ENCODE peak calls at places on chromosomes 1 and 21, in four cellular contexts. One of them, this sample, is unnamed.

GRCh38 chr1:225508538-225509375 is 80.9 kb upstream of the LBR start:
- DNase-seq in colonic mucosa: no peak
- DNase-seq in SK-N-SH: no peak
- DNase-seq in GM23248: peak; percentile 98
- DNase-seq in this sample: no peak

GRCh38 chr21:41438425-41439113 is 12.5 kb downstream of the MX1 start:
- DNase-seq in colonic mucosa: no peak
- DNase-seq in SK-N-SH: no peak
- DNase-seq in GM23248: no peak
- DNase-seq in this sample: no peak

GRCh38 chr1:200474633-200475032 is 64.8 kb upstream of the ZNF281 start:
- DNase-seq in colonic mucosa: no peak
- DNase-seq in SK-N-SH: no peak
- DNase-seq in GM23248: peak; percentile 29
- DNase-seq in this sample: no peak

GRCh38 chr1:210448293-210448892 is 119.7 kb downstream of the HHAT start:
- DNase-seq in colonic mucosa: no peak
- DNase-seq in SK-N-SH: peak; percentile 60
- DNase-seq in GM23248: peak; percentile 67
- DNase-seq in this sample: no peak

GRCh38 chr1:90723561-90724108 is 6.5 kb upstream of the BARHL2 start:
- DNase-seq in colonic mucosa: no peak
- DNase-seq in SK-N-SH: peak; percentile 55
- DNase-seq in GM23248: peak; percentile 21
- DNase-seq in this sample: no peak

GRCh38 chr1:47328992-47329391 is 4.6 kb upstream of the CMPK1 start:
- DNase-seq in colonic mucosa: no peak
- DNase-seq in SK-N-SH: no peak
- DNase-seq in GM23248: no peak
- DNase-seq in this sample: no peak

GRCh38 chr1:14321413-14321812 is 277.1 kb upstream of the KAZN start:
- DNase-seq in colonic mucosa: no peak
- DNase-seq in SK-N-SH: no peak
- DNase-seq in GM23248: no peak
- DNase-seq in this sample: no peak

GRCh38 chr1:115282825-115283224 is 55.2 kb downstream of the NGF start:
- DNase-seq in colonic mucosa: peak; percentile 28
- DNase-seq in SK-N-SH: no peak
- DNase-seq in GM23248: peak; percentile 38
- DNase-seq in this sample: peak; percentile 94

GRCh38 chr21:45484318-45484717 is 57.9 kb downstream of the SLC19A1 start:
- DNase-seq in colonic mucosa: no peak
- DNase-seq in SK-N-SH: no peak
- DNase-seq in GM23248: no peak
- DNase-seq in this sample: no peak

GRCh38 chr1:48776400-48777218 is at the start of gene BEND5:
- DNase-seq in colonic mucosa: peak; percentile 28
- DNase-seq in SK-N-SH: peak; percentile 94
- DNase-seq in GM23248: peak; percentile 30
- DNase-seq in this sample: peak; percentile 87

GRCh38 chr1:7658127-7658498 is 113.0 kb upstream of the VAMP3 start:
- DNase-seq in colonic mucosa: no peak
- DNase-seq in SK-N-SH: no peak
- DNase-seq in GM23248: peak; percentile 8
- DNase-seq in this sample: no peak

GRCh38 chr1:24929091-24929875 is 793 bp downstream of the RUNX3 start:
- DNase-seq in colonic mucosa: no peak
- DNase-seq in SK-N-SH: peak; percentile 54
- DNase-seq in GM23248: peak; percentile 57
- DNase-seq in this sample: no peak

GRCh38 chr1:17167041-17167782 is 37.7 kb upstream of the PADI1 start:
- DNase-seq in colonic mucosa: no peak
- DNase-seq in SK-N-SH: no peak
- DNase-seq in GM23248: peak; percentile 26
- DNase-seq in this sample: no peak

GRCh38 chr1:97073936-97074335 is 352.4 kb downstream of the PTBP2 start:
- DNase-seq in colonic mucosa: no peak
- DNase-seq in SK-N-SH: no peak
- DNase-seq in GM23248: no peak
- DNase-seq in this sample: no peak

GRCh38 chr1:47351305-47351704 is 17.7 kb downstream of the CMPK1 start:
- DNase-seq in colonic mucosa: no peak
- DNase-seq in SK-N-SH: no peak
- DNase-seq in GM23248: peak; percentile 49
- DNase-seq in this sample: no peak

GRCh38 chr1:81111818-81112217 is 688.9 kb upstream of the ADGRL2 start:
- DNase-seq in colonic mucosa: no peak
- DNase-seq in SK-N-SH: no peak
- DNase-seq in GM23248: peak; percentile 7
- DNase-seq in this sample: no peak

GRCh38 chr1:155529929-155530328 is 32.7 kb downstream of the ASH1L start:
- DNase-seq in colonic mucosa: no peak
- DNase-seq in SK-N-SH: no peak
- DNase-seq in GM23248: no peak
- DNase-seq in this sample: no peak

GRCh38 chr1:31373897-31374486 is 1.1 kb upstream of the FABP3 start:
- DNase-seq in colonic mucosa: no peak
- DNase-seq in SK-N-SH: no peak
- DNase-seq in GM23248: no peak
- DNase-seq in this sample: no peak

GRCh38 chr1:154154534-154155181 is at the start of gene NUP210L:
- DNase-seq in colonic mucosa: peak; percentile 49
- DNase-seq in SK-N-SH: no peak
- DNase-seq in GM23248: peak; percentile 36
- DNase-seq in this sample: peak; percentile 84

GRCh38 chr1:115717541-115717940 is 51.0 kb downstream of the CASQ2 start:
- DNase-seq in colonic mucosa: peak; percentile 32
- DNase-seq in SK-N-SH: peak; percentile 26
- DNase-seq in GM23248: peak; percentile 36
- DNase-seq in this sample: no peak

GRCh38 chr1:45305231-45305630 is 21.5 kb upstream of the HPDL start:
- DNase-seq in colonic mucosa: no peak
- DNase-seq in SK-N-SH: no peak
- DNase-seq in GM23248: no peak
- DNase-seq in this sample: no peak

GRCh38 chr1:231160851-231161710 is 777 bp upstream of the TRIM67 start:
- DNase-seq in colonic mucosa: no peak
- DNase-seq in SK-N-SH: peak; percentile 55
- DNase-seq in GM23248: no peak
- DNase-seq in this sample: peak; percentile 67

GRCh38 chr1:174871886-174872285 is 127.9 kb upstream of the CACYBP start:
- DNase-seq in colonic mucosa: no peak
- DNase-seq in SK-N-SH: no peak
- DNase-seq in GM23248: no peak
- DNase-seq in this sample: no peak

GRCh38 chr1:164785841-164786534 is 227.0 kb downstream of the PBX1 start:
- DNase-seq in colonic mucosa: no peak
- DNase-seq in SK-N-SH: no peak
- DNase-seq in GM23248: peak; percentile 41
- DNase-seq in this sample: no peak

GRCh38 chr1:155931332-155932038 is 2.7 kb downstream of the KHDC4 start:
- DNase-seq in colonic mucosa: no peak
- DNase-seq in SK-N-SH: no peak
- DNase-seq in GM23248: peak; percentile 56
- DNase-seq in this sample: no peak

GRCh38 chr1:40774266-40774998 is 9.2 kb upstream of the KCNQ4 start:
- DNase-seq in colonic mucosa: peak; percentile 63
- DNase-seq in SK-N-SH: peak; percentile 69
- DNase-seq in GM23248: peak; percentile 41
- DNase-seq in this sample: no peak

GRCh38 chr1:184838374-184838995 is 83.8 kb upstream of the EDEM3 start:
- DNase-seq in colonic mucosa: peak; percentile 40
- DNase-seq in SK-N-SH: peak; percentile 9
- DNase-seq in GM23248: peak; percentile 99
- DNase-seq in this sample: no peak

GRCh38 chr21:44626262-44626661 is 631 bp upstream of the KRTAP10-9 start:
- DNase-seq in colonic mucosa: no peak
- DNase-seq in SK-N-SH: no peak
- DNase-seq in GM23248: no peak
- DNase-seq in this sample: no peak

GRCh38 chr1:57576750-57577149 is 152.9 kb upstream of the DAB1 start:
- DNase-seq in colonic mucosa: no peak
- DNase-seq in SK-N-SH: no peak
- DNase-seq in GM23248: no peak
- DNase-seq in this sample: no peak

GRCh38 chr1:24117722-24118409 is 5.9 kb upstream of the MYOM3 start:
- DNase-seq in colonic mucosa: peak; percentile 64
- DNase-seq in SK-N-SH: no peak
- DNase-seq in GM23248: peak; percentile 90
- DNase-seq in this sample: peak; percentile 73

GRCh38 chr1:159932296-159933285 is 7.3 kb upstream of the TAGLN2 start:
- DNase-seq in colonic mucosa: no peak
- DNase-seq in SK-N-SH: no peak
- DNase-seq in GM23248: no peak
- DNase-seq in this sample: peak; percentile 61

GRCh38 chr1:156251527-156251926 is 3.7 kb upstream of the PAQR6 start:
- DNase-seq in colonic mucosa: no peak
- DNase-seq in SK-N-SH: peak; percentile 85
- DNase-seq in GM23248: no peak
- DNase-seq in this sample: no peak

GRCh38 chr1:65256860-65257719 is 52.3 kb upstream of the DNAJC6 start:
- DNase-seq in colonic mucosa: no peak
- DNase-seq in SK-N-SH: no peak
- DNase-seq in GM23248: no peak
- DNase-seq in this sample: no peak

GRCh38 chr1:183884512-183884911 is 79.6 kb downstream of the RGL1 start:
- DNase-seq in colonic mucosa: no peak
- DNase-seq in SK-N-SH: no peak
- DNase-seq in GM23248: no peak
- DNase-seq in this sample: no peak

GRCh38 chr1:207052736-207053545 is at the start of gene PFKFB2:
- DNase-seq in colonic mucosa: peak; percentile 100
- DNase-seq in SK-N-SH: peak; percentile 93
- DNase-seq in GM23248: peak; percentile 97
- DNase-seq in this sample: peak; percentile 99
- H3K9ac ChIP-seq in colonic mucosa: peak within 1 kb of the TSS; percentile 92
- H3K9ac ChIP-seq in SK-N-SH: peak within 1 kb of the TSS; percentile 70
- H3K9ac ChIP-seq in GM23248: peak within 1 kb of the TSS; percentile 93
- H3K9ac ChIP-seq in this sample: peak within 1 kb of the TSS; percentile 97

GRCh38 chr1:228245111-228245510 is 37.3 kb downstream of the OBSCN start:
- DNase-seq in colonic mucosa: no peak
- DNase-seq in SK-N-SH: no peak
- DNase-seq in GM23248: no peak
- DNase-seq in this sample: no peak

GRCh38 chr1:228242313-228242864 is 34.5 kb downstream of the OBSCN start:
- DNase-seq in colonic mucosa: no peak
- DNase-seq in SK-N-SH: no peak
- DNase-seq in GM23248: no peak
- DNase-seq in this sample: no peak

GRCh38 chr1:228249508-228250305 is 41.9 kb downstream of the OBSCN start:
- DNase-seq in colonic mucosa: no peak
- DNase-seq in SK-N-SH: no peak
- DNase-seq in GM23248: no peak
- DNase-seq in this sample: no peak

GRCh38 chr1:228243093-228243492 is 35.2 kb downstream of the OBSCN start:
- DNase-seq in colonic mucosa: no peak
- DNase-seq in SK-N-SH: no peak
- DNase-seq in GM23248: no peak
- DNase-seq in this sample: no peak

DNA sequence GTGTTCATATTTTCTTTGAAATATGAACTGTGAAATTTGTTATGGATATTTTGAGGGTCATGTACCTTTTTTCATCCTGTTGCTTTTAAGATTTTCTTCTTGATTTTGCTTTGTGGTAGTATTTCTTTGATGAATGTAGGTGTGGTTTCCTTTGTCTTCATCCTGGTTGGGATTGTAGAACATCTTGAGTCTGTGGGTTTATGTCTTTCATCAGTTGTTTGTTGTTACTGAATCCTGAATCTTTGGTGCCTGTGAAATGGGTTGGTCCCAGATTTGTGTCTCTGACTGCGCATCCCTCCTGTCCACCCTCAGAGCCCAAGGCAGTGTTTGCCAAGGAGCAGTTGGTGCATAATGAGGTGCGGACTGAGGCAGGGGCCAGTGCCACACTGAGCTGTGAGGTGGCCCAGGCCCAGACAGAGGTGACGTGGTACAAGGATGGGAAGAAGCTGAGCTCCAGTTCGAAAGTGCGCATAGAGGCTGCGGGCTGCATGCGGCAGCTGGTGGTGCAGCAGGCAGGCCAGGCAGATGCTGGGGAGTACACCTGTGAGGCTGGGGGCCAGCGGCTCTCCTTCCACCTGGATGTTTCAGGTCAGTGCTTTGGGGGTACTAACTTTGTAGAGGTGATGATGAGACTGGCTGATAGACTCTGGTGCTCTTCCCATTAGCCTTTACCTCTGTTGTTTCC is 38.5 kb downstream of the OBSCN start:
- DNase-seq in colonic mucosa: no peak
- DNase-seq in SK-N-SH: no peak
- DNase-seq in GM23248: no peak
- DNase-seq in this sample: no peak
- H3K9me3 ChIP-seq in colonic mucosa: no peaks in the 10 kb centered on the region
- H3K9me3 ChIP-seq in SK-N-SH: peaks cover 22% of the 10 kb centered on the region
- H3K9me3 ChIP-seq in GM23248: no peaks in the 10 kb centered on the region
- H3K9me3 ChIP-seq in this sample: no peaks in the 10 kb centered on the region

GRCh38 chr1:112715264-112716053 is at the start of gene PPM1J:
- DNase-seq in colonic mucosa: peak; percentile 100
- DNase-seq in SK-N-SH: peak; percentile 96
- DNase-seq in GM23248: peak; percentile 91
- DNase-seq in this sample: peak; percentile 100
- H3K9ac ChIP-seq in colonic mucosa: peak within 1 kb of the TSS; percentile 68
- H3K9ac ChIP-seq in SK-N-SH: peak within 1 kb of the TSS; percentile 22
- H3K9ac ChIP-seq in GM23248: peak within 1 kb of the TSS; percentile 46
- H3K9ac ChIP-seq in this sample: peak within 1 kb of the TSS; percentile 38

GRCh38 chr1:3405491-3405890 is 49.0 kb upstream of the ARHGEF16 start:
- DNase-seq in colonic mucosa: no peak
- DNase-seq in SK-N-SH: no peak
- DNase-seq in GM23248: no peak
- DNase-seq in this sample: no peak

GRCh38 chr1:3407021-3407420 is 47.4 kb upstream of the ARHGEF16 start:
- DNase-seq in colonic mucosa: no peak
- DNase-seq in SK-N-SH: no peak
- DNase-seq in GM23248: no peak
- DNase-seq in this sample: no peak

GRCh38 chr1:3404801-3405200 is 49.7 kb upstream of the ARHGEF16 start:
- DNase-seq in colonic mucosa: no peak
- DNase-seq in SK-N-SH: no peak
- DNase-seq in GM23248: no peak
- DNase-seq in this sample: no peak

GRCh38 chr1:3404301-3404700 is 50.2 kb upstream of the ARHGEF16 start:
- DNase-seq in colonic mucosa: no peak
- DNase-seq in SK-N-SH: no peak
- DNase-seq in GM23248: no peak
- DNase-seq in this sample: no peak

GRCh38 chr1:3405974-3406867 is 48.2 kb upstream of the ARHGEF16 start:
- DNase-seq in colonic mucosa: no peak
- DNase-seq in SK-N-SH: no peak
- DNase-seq in GM23248: no peak
- DNase-seq in this sample: no peak
- H3K9me3 ChIP-seq in colonic mucosa: no peaks in the 10 kb centered on the region
- H3K9me3 ChIP-seq in SK-N-SH: no peaks in the 10 kb centered on the region
- H3K9me3 ChIP-seq in GM23248: no peaks in the 10 kb centered on the region
- H3K9me3 ChIP-seq in this sample: no peaks in the 10 kb centered on the region

GRCh38 chr1:170590921-170591705 is 59.1 kb downstream of the GORAB start:
- DNase-seq in colonic mucosa: no peak
- DNase-seq in SK-N-SH: no peak
- DNase-seq in GM23248: peak; percentile 55
- DNase-seq in this sample: no peak
- H3K9ac ChIP-seq in colonic mucosa: no peak overlapping the region
- H3K9ac ChIP-seq in SK-N-SH: peak overlapping the region; percentile 48
- H3K9ac ChIP-seq in GM23248: peak overlapping the region; percentile 82
- H3K9ac ChIP-seq in this sample: no peak overlapping the region

This sample was measured in kidney.